ENCODE peak calls at places on chromosome 1, in eight cellular contexts. H, V, W, Y, Q, G, T and R are unnamed samples.

GRCh38 chr1:96978431-96978830 is 256.8 kb downstream of the PTBP2 start:
- DNase-seq in H (no peak), Y (no peak), T (no peak), V (no peak), G (no peak), W (no peak), Q (no peak), R (no peak)

GRCh38 chr1:163076446-163076845 is 7.3 kb downstream of the RGS4 start:
- DNase-seq in Y (no peak), V (no peak), G (no peak), T (no peak), W (no peak), H (peak; percentile 61), Q (no peak), R (no peak)

GRCh38 chr1:55640708-55641473 is 425.7 kb upstream of the USP24 start:
- DNase-seq in H (peak; percentile 77), G (peak; percentile 78), T (no peak), Q (peak; percentile 70), V (peak; percentile 77), Y (no peak), W (no peak), R (peak; percentile 82)

GRCh38 chr1:66607458-66607857 is 73.5 kb downstream of the SGIP1 start:
- DNase-seq in V (peak; percentile 8), H (no peak), Y (peak; percentile 23), Q (no peak), G (no peak), T (no peak), W (no peak), R (no peak)

GRCh38 chr1:9671377-9672140 is 20.0 kb downstream of the PIK3CD start:
- DNase-seq in W (peak; percentile 84), H (no peak), Y (no peak), T (no peak), Q (peak; percentile 77), V (no peak), G (no peak), R (no peak)

GRCh38 chr1:46411601-46412341 is 17.7 kb downstream of the FAAH start:
- DNase-seq in G (no peak), H (no peak), Q (no peak), V (no peak), T (no peak), W (no peak), Y (peak; percentile 89), R (peak; percentile 29)

GRCh38 chr1:94069649-94070285 is 51.2 kb downstream of the ABCA4 start:
- DNase-seq in Y (no peak), G (peak; percentile 94), H (peak; percentile 90), V (no peak), Q (peak; percentile 60), W (peak; percentile 28), T (no peak), R (no peak)

GRCh38 chr1:15735304-15736034 is 589 bp upstream of the SLC25A34 start:
- DNase-seq in Y (no peak), W (no peak), H (no peak), T (no peak), V (no peak), Q (no peak), G (no peak), R (no peak)

GRCh38 chr1:228370439-228370940 is 36.1 kb downstream of the TRIM11 start:
- DNase-seq in H (no peak), T (no peak), G (no peak), Q (no peak), Y (no peak), W (no peak), V (no peak), R (no peak)

GRCh38 chr1:57796609-57797008 is 372.7 kb upstream of the DAB1 start:
- DNase-seq in G (no peak), Q (peak; percentile 17), Y (no peak), H (peak; percentile 28), W (peak; percentile 42), V (no peak), T (no peak), R (no peak)

GRCh38 chr1:242673652-242674051 is 149.2 kb upstream of the PLD5 start:
- DNase-seq in H (no peak), T (no peak), V (no peak), W (no peak), Q (no peak), Y (no peak), G (no peak), R (no peak)

GRCh38 chr1:12124693-12125421 is 41.9 kb upstream of the TNFRSF1B start:
- DNase-seq in Q (peak; percentile 68), W (peak; percentile 35), G (peak; percentile 77), H (peak; percentile 73), V (peak; percentile 75), T (peak; percentile 84), Y (peak; percentile 77), R (peak; percentile 90)

GRCh38 chr1:221032616-221033342 is 153.5 kb downstream of the HLX start:
- DNase-seq in T (no peak), W (no peak), V (no peak), Q (peak; percentile 53), Y (no peak), H (peak; percentile 90), G (peak; percentile 91), R (no peak)

GRCh38 chr1:3125078-3125477 is 56.1 kb downstream of the PRDM16 start:
- DNase-seq in T (no peak), Q (no peak), H (no peak), V (no peak), W (peak; percentile 51), G (no peak), Y (no peak), R (no peak)

GRCh38 chr1:247335871-247336270 is 4.2 kb upstream of the ZNF496 start:
- DNase-seq in V (no peak), W (no peak), T (no peak), G (peak; percentile 25), Q (no peak), H (peak; percentile 38), Y (no peak), R (no peak)

GRCh38 chr1:1137256-1138045 is 21.6 kb upstream of the C1orf159 start:
- DNase-seq in T (no peak), H (no peak), Q (no peak), G (no peak), Y (no peak), V (peak; percentile 91), W (no peak), R (no peak)

GRCh38 chr1:198656500-198656932 is 17.7 kb downstream of the PTPRC start:
- DNase-seq in T (no peak), G (no peak), H (no peak), Y (no peak), W (no peak), Q (peak; percentile 51), V (peak; percentile 35), R (peak; percentile 65)

GRCh38 chr1:238340989-238341388 is 450.3 kb upstream of the ZP4 start:
- DNase-seq in V (no peak), H (no peak), W (peak; percentile 70), G (no peak), Y (peak; percentile 16), T (no peak), Q (peak; percentile 65), R (no peak)

GRCh38 chr1:171644805-171645483 is 7.5 kb downstream of the MYOC start:
- DNase-seq in G (peak; percentile 86), W (peak; percentile 73), H (peak; percentile 87), Q (peak; percentile 85), V (peak; percentile 89), Y (peak; percentile 72), T (peak; percentile 79), R (peak; percentile 77)

GRCh38 chr1:108585343-108585742 is 25.4 kb downstream of the EEIG2 start:
- DNase-seq in Q (no peak), W (no peak), G (peak; percentile 32), V (no peak), H (no peak), T (no peak), Y (no peak), R (no peak)

GRCh38 chr1:32066489-32066873 is 6.3 kb upstream of the TMEM39B start:
- DNase-seq in T (no peak), G (peak; percentile 97), H (peak; percentile 96), Q (peak; percentile 93), W (peak; percentile 76), V (peak; percentile 98), Y (no peak), R (no peak)

GRCh38 chr1:165152727-165153126 is 203.8 kb downstream of the LMX1A start:
- DNase-seq in W (no peak), T (no peak), Y (peak; percentile 62), Q (peak; percentile 2), H (no peak), G (no peak), V (no peak), R (no peak)

GRCh38 chr1:246136477-246136876 is 370.6 kb downstream of the SMYD3 start:
- DNase-seq in T (no peak), W (no peak), Q (no peak), G (no peak), H (no peak), Y (no peak), V (no peak), R (no peak)

GRCh38 chr1:6171546-6172124 is 8.5 kb downstream of the CHD5 start:
- DNase-seq in T (peak; percentile 31), H (peak; percentile 38), W (no peak), V (peak; percentile 50), Y (peak; percentile 79), Q (no peak), G (peak; percentile 14), R (no peak)

GRCh38 chr1:221440658-221441057 is 301.2 kb downstream of the DUSP10 start:
- DNase-seq in Y (no peak), H (peak; percentile 52), T (no peak), W (peak; percentile 39), G (no peak), Q (peak; percentile 38), V (no peak), R (no peak)

GRCh38 chr1:71307451-71307850 is 226.6 kb upstream of the ZRANB2 start:
- DNase-seq in V (peak; percentile 58), Q (peak; percentile 55), Y (peak; percentile 4), T (no peak), W (peak; percentile 49), G (peak; percentile 42), H (peak; percentile 14), R (no peak)